ENCODE peak calls at places on chromosome 3, in seven cellular contexts. One of them, this sample, is unnamed.

GRCh38 chr3:195240171-195240701 is 30.7 kb downstream of the XXYLT1 start:
- DNase-seq in A549: no peak
- DNase-seq in stomach: no peak
- DNase-seq in breast epithelium: no peak
- DNase-seq in suprapubic skin: peak; percentile 81
- DNase-seq in endothelial cell of umbilical vein: no peak
- DNase-seq in uterus: peak; percentile 83
- DNase-seq in this sample: no peak

GRCh38 chr3:157438371-157438735 is 1.7 kb downstream of the PTX3 start:
- DNase-seq in suprapubic skin: no peak
- DNase-seq in endothelial cell of umbilical vein: peak; percentile 46
- DNase-seq in breast epithelium: no peak
- DNase-seq in stomach: no peak
- DNase-seq in A549: no peak
- DNase-seq in uterus: no peak
- DNase-seq in this sample: no peak

GRCh38 chr3:167493240-167493639 is 19.4 kb upstream of the SERPINI2 start:
- DNase-seq in uterus: no peak
- DNase-seq in breast epithelium: no peak
- DNase-seq in stomach: no peak
- DNase-seq in endothelial cell of umbilical vein: no peak
- DNase-seq in suprapubic skin: no peak
- DNase-seq in A549: peak; percentile 9
- DNase-seq in this sample: no peak

GRCh38 chr3:186024210-186024609 is 84.7 kb downstream of the ETV5 start:
- DNase-seq in breast epithelium: no peak
- DNase-seq in suprapubic skin: no peak
- DNase-seq in endothelial cell of umbilical vein: no peak
- DNase-seq in A549: no peak
- DNase-seq in stomach: no peak
- DNase-seq in uterus: peak; percentile 39
- DNase-seq in this sample: no peak

GRCh38 chr3:184439096-184439495 is 59.2 kb downstream of the CHRD start:
- DNase-seq in uterus: no peak
- DNase-seq in endothelial cell of umbilical vein: no peak
- DNase-seq in A549: no peak
- DNase-seq in stomach: no peak
- DNase-seq in suprapubic skin: no peak
- DNase-seq in breast epithelium: no peak
- DNase-seq in this sample: no peak

GRCh38 chr3:132134611-132135010 is 99.8 kb upstream of the CPNE4 start:
- DNase-seq in suprapubic skin: no peak
- DNase-seq in A549: peak; percentile 73
- DNase-seq in breast epithelium: no peak
- DNase-seq in endothelial cell of umbilical vein: peak; percentile 92
- DNase-seq in uterus: no peak
- DNase-seq in stomach: no peak
- DNase-seq in this sample: no peak

GRCh38 chr3:184337315-184337714 is at the start of gene FAM131A:
- DNase-seq in A549: no peak
- DNase-seq in suprapubic skin: no peak
- DNase-seq in endothelial cell of umbilical vein: peak; percentile 12
- DNase-seq in uterus: peak; percentile 85
- DNase-seq in stomach: no peak
- DNase-seq in breast epithelium: peak; percentile 72
- DNase-seq in this sample: no peak

GRCh38 chr3:107939621-107940236 is 151.1 kb downstream of the CD47 start:
- DNase-seq in suprapubic skin: no peak
- DNase-seq in breast epithelium: no peak
- DNase-seq in uterus: no peak
- DNase-seq in A549: no peak
- DNase-seq in endothelial cell of umbilical vein: no peak
- DNase-seq in stomach: no peak
- DNase-seq in this sample: no peak

GRCh38 chr3:106688463-106688862 is 688.8 kb upstream of the CCDC54 start:
- DNase-seq in breast epithelium: no peak
- DNase-seq in suprapubic skin: no peak
- DNase-seq in stomach: no peak
- DNase-seq in A549: peak; percentile 41
- DNase-seq in uterus: no peak
- DNase-seq in endothelial cell of umbilical vein: no peak
- DNase-seq in this sample: no peak

GRCh38 chr3:50971487-50971924 is 296.8 kb downstream of the DOCK3 start:
- DNase-seq in suprapubic skin: no peak
- DNase-seq in stomach: peak; percentile 51
- DNase-seq in uterus: no peak
- DNase-seq in A549: peak; percentile 56
- DNase-seq in breast epithelium: no peak
- DNase-seq in endothelial cell of umbilical vein: peak; percentile 45
- DNase-seq in this sample: no peak

GRCh38 chr3:117355566-117355965 is 646.0 kb downstream of the TUSC7 start:
- DNase-seq in A549: peak; percentile 41
- DNase-seq in suprapubic skin: no peak
- DNase-seq in stomach: no peak
- DNase-seq in endothelial cell of umbilical vein: peak; percentile 45
- DNase-seq in uterus: no peak
- DNase-seq in breast epithelium: no peak
- DNase-seq in this sample: no peak

GRCh38 chr3:14142567-14143270 is 17.9 kb downstream of the TMEM43 start:
- DNase-seq in stomach: no peak
- DNase-seq in breast epithelium: peak; percentile 44
- DNase-seq in A549: no peak
- DNase-seq in endothelial cell of umbilical vein: no peak
- DNase-seq in uterus: no peak
- DNase-seq in suprapubic skin: no peak
- DNase-seq in this sample: no peak

GRCh38 chr3:45612138-45612537 is 17.6 kb downstream of the LIMD1 start:
- DNase-seq in A549: no peak
- DNase-seq in suprapubic skin: no peak
- DNase-seq in endothelial cell of umbilical vein: no peak
- DNase-seq in uterus: no peak
- DNase-seq in breast epithelium: no peak
- DNase-seq in stomach: no peak
- DNase-seq in this sample: no peak

GRCh38 chr3:45593708-45594601 is 596 bp upstream of the LIMD1 start:
- DNase-seq in endothelial cell of umbilical vein: peak; percentile 77
- DNase-seq in A549: peak; percentile 80
- DNase-seq in breast epithelium: peak; percentile 44
- DNase-seq in stomach: peak; percentile 81
- DNase-seq in uterus: peak; percentile 73
- DNase-seq in suprapubic skin: no peak
- DNase-seq in this sample: peak; percentile 86

GRCh38 chr3:65516998-65517397 is 521.7 kb downstream of the MAGI1 start:
- DNase-seq in uterus: no peak
- DNase-seq in stomach: no peak
- DNase-seq in breast epithelium: no peak
- DNase-seq in suprapubic skin: no peak
- DNase-seq in endothelial cell of umbilical vein: no peak
- DNase-seq in A549: no peak
- DNase-seq in this sample: no peak
- H3K4me1 ChIP-seq in uterus: no peaks in the 10 kb centered on the region
- H3K4me1 ChIP-seq in stomach: no peaks in the 10 kb centered on the region
- H3K4me1 ChIP-seq in breast epithelium: no peaks in the 10 kb centered on the region
- H3K4me1 ChIP-seq in suprapubic skin: no peaks in the 10 kb centered on the region
- H3K4me1 ChIP-seq in endothelial cell of umbilical vein: no peaks in the 10 kb centered on the region
- H3K4me1 ChIP-seq in A549: no peaks in the 10 kb centered on the region
- H3K4me1 ChIP-seq in this sample: no peaks in the 10 kb centered on the region

DNA sequence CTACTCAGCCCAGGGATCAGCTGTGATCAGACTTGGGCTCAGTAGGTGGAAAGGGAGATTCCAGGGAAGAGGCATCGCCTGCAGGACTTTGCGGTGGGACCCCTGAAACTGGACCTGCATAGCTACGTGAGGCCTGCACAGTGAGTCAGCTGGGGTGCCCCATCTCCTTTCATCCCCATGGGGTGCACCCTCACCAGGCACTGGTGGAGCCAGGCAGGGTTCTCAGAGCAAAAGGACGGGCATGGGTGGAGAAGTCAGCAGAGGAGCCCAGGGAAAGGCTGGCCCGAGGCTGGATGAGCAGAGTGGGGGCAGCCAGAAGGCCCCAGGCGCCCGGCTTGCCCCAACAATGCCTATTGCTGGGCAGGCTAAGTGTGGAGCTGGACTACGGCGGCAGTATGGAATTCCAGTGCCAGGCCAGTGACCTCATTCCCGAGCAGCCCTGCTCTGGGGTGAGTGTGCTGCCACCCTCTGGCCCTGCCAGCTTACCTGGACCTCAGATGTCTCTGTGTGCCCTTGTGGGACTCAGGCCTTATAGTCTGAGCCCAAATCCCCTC is 19.7 kb downstream of the ACAA1 start:
- DNase-seq in endothelial cell of umbilical vein: no peak
- DNase-seq in breast epithelium: peak; percentile 34
- DNase-seq in uterus: no peak
- DNase-seq in A549: no peak
- DNase-seq in stomach: peak; percentile 59
- DNase-seq in suprapubic skin: no peak
- DNase-seq in this sample: peak; percentile 90
- TF ChIP-seq POLR2A in endothelial cell of umbilical vein: no peak
- TF ChIP-seq POLR2A in breast epithelium: no peak
- TF ChIP-seq POLR2A in uterus: no peak
- TF ChIP-seq POLR2A in A549: no peak
- TF ChIP-seq POLR2A in stomach: no peak
- TF ChIP-seq POLR2A in suprapubic skin: no peak
- TF ChIP-seq POLR2A in this sample: no peak

DNA sequence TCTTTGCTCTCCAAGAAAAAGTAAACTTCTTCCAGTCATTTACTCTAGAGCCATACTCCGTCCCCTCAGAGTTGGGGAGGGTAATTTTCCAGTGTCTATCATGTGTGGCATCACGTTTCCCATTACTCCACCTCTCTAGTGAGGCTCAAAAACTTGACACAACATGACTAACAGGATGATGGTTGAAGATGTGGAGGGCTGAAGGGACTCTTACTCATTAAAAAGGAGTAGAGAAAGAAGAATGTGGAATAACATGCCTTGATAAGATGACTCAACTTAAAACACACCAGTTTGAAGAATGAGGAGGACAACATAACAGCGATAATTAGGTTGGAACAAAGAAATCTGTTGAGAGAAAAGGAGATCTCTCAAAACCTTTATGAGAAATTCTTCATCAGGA is 894.3 kb downstream of the OTOL1 start:
- DNase-seq in stomach: no peak
- DNase-seq in breast epithelium: no peak
- DNase-seq in suprapubic skin: no peak
- DNase-seq in uterus: no peak
- DNase-seq in endothelial cell of umbilical vein: no peak
- DNase-seq in A549: peak; percentile 53
- DNase-seq in this sample: no peak
- H3K27ac ChIP-seq in stomach: no peak overlapping the region
- H3K27ac ChIP-seq in breast epithelium: no peak overlapping the region
- H3K27ac ChIP-seq in suprapubic skin: no peak overlapping the region
- H3K27ac ChIP-seq in uterus: no peak overlapping the region
- H3K27ac ChIP-seq in endothelial cell of umbilical vein: no peak overlapping the region
- H3K27ac ChIP-seq in A549: peak overlapping the region; percentile 38
- H3K27ac ChIP-seq in this sample: no peak overlapping the region

GRCh38 chr3:42654331-42655201 is 1.1 kb downstream of the ZBTB47 start:
- DNase-seq in stomach: peak; percentile 42
- DNase-seq in suprapubic skin: peak; percentile 82
- DNase-seq in breast epithelium: no peak
- DNase-seq in endothelial cell of umbilical vein: peak; percentile 43
- DNase-seq in A549: peak; percentile 32
- DNase-seq in uterus: peak; percentile 69
- DNase-seq in this sample: peak; percentile 62
- H3K4me1 ChIP-seq in stomach: peaks cover 90% of the 10 kb centered on the region
- H3K4me1 ChIP-seq in suprapubic skin: peaks cover 55% of the 10 kb centered on the region
- H3K4me1 ChIP-seq in breast epithelium: peaks cover 10% of the 10 kb centered on the region
- H3K4me1 ChIP-seq in endothelial cell of umbilical vein: peaks cover 36% of the 10 kb centered on the region
- H3K4me1 ChIP-seq in A549: peaks cover 37% of the 10 kb centered on the region
- H3K4me1 ChIP-seq in uterus: peaks cover 3% of the 10 kb centered on the region
- H3K4me1 ChIP-seq in this sample: peaks cover 5% of the 10 kb centered on the region

DNA sequence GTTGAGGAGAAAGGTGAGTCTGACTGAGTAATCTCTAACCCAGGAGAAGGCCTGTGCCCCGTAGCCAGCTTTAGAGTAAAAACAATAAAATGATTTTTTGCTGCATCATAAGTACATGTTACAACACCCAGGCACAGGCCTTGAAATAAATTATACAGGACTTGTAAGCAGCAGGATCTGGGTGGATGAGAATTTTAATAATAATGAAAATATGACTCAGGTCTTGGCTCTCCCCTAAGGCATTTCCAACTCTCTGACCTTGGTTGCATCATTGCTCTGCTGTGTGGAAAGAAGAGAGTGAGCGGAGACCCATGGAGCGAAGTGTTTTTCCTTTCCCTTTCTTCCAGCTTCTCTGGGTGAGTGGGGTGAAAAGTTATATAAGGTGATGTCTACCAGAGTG is 44.6 kb downstream of the EOMES start:
- DNase-seq in A549: peak; percentile 83
- DNase-seq in stomach: no peak
- DNase-seq in suprapubic skin: no peak
- DNase-seq in uterus: peak; percentile 18
- DNase-seq in breast epithelium: peak; percentile 56
- DNase-seq in endothelial cell of umbilical vein: peak; percentile 34
- DNase-seq in this sample: no peak
- TF ChIP-seq POLR2A in A549: no peak
- TF ChIP-seq POLR2A in stomach: no peak
- TF ChIP-seq POLR2A in suprapubic skin: no peak
- TF ChIP-seq POLR2A in uterus: no peak
- TF ChIP-seq POLR2A in breast epithelium: no peak
- TF ChIP-seq POLR2A in endothelial cell of umbilical vein: no peak
- TF ChIP-seq POLR2A in this sample: no peak

GRCh38 chr3:171967932-171968678 is 71.3 kb upstream of the FNDC3B start:
- DNase-seq in suprapubic skin: no peak
- DNase-seq in endothelial cell of umbilical vein: peak; percentile 84
- DNase-seq in A549: no peak
- DNase-seq in uterus: no peak
- DNase-seq in breast epithelium: no peak
- DNase-seq in stomach: no peak
- DNase-seq in this sample: no peak
- H3K27ac ChIP-seq in suprapubic skin: no peak overlapping the region
- H3K27ac ChIP-seq in endothelial cell of umbilical vein: peak overlapping the region; percentile 71
- H3K27ac ChIP-seq in A549: peak overlapping the region; percentile 93
- H3K27ac ChIP-seq in uterus: no peak overlapping the region
- H3K27ac ChIP-seq in breast epithelium: no peak overlapping the region
- H3K27ac ChIP-seq in stomach: no peak overlapping the region
- H3K27ac ChIP-seq in this sample: peak overlapping the region; percentile 83

GRCh38 chr3:141368925-141369794 is 856 bp downstream of the ZBTB38 start:
- DNase-seq in stomach: no peak
- DNase-seq in suprapubic skin: no peak
- DNase-seq in breast epithelium: no peak
- DNase-seq in A549: peak; percentile 23
- DNase-seq in endothelial cell of umbilical vein: peak; percentile 77
- DNase-seq in uterus: no peak
- DNase-seq in this sample: no peak
- H3K4me1 ChIP-seq in stomach: peaks cover 45% of the 10 kb centered on the region
- H3K4me1 ChIP-seq in suprapubic skin: peaks cover 38% of the 10 kb centered on the region
- H3K4me1 ChIP-seq in breast epithelium: peaks cover 19% of the 10 kb centered on the region
- H3K4me1 ChIP-seq in A549: peaks cover 86% of the 10 kb centered on the region
- H3K4me1 ChIP-seq in endothelial cell of umbilical vein: peaks cover 47% of the 10 kb centered on the region
- H3K4me1 ChIP-seq in uterus: peaks cover 11% of the 10 kb centered on the region
- H3K4me1 ChIP-seq in this sample: no peaks in the 10 kb centered on the region

This sample was measured in right lobe of liver.